ENCODE peak calls at places on chromosome 20, in six cellular contexts. One of them, this sample, is unnamed.
A peak's percentile ranks its signal among the peaks of the same experiment; 100 is the strongest.

GRCh38 chr20:33312583-33312982 is 29.6 kb downstream of the BPIFB1 start:
- DNase-seq in mesenchymal stem cell: no peak
- DNase-seq in H9: no peak
- DNase-seq in IMR-90: no peak
- DNase-seq in H1: no peak
- DNase-seq in neuronal stem cell: no peak
- DNase-seq in this sample: no peak

GRCh38 chr20:45251884-45252571 is 2.3 kb downstream of the SLPI start:
- DNase-seq in mesenchymal stem cell: no peak
- DNase-seq in H9: no peak
- DNase-seq in IMR-90: no peak
- DNase-seq in H1: no peak
- DNase-seq in neuronal stem cell: no peak
- DNase-seq in this sample: peak; percentile 78

GRCh38 chr20:825710-826421 is 7.6 kb upstream of the FAM110A start:
- DNase-seq in mesenchymal stem cell: no peak
- DNase-seq in H9: no peak
- DNase-seq in IMR-90: peak; percentile 8
- DNase-seq in H1: no peak
- DNase-seq in neuronal stem cell: no peak
- DNase-seq in this sample: no peak

GRCh38 chr20:50484271-50484976 is 25.8 kb upstream of the PTPN1 start:
- DNase-seq in mesenchymal stem cell: no peak
- DNase-seq in H9: no peak
- DNase-seq in IMR-90: no peak
- DNase-seq in H1: no peak
- DNase-seq in neuronal stem cell: no peak
- DNase-seq in this sample: no peak

GRCh38 chr20:63698739-63699465 is 2.5 kb downstream of the TNFRSF6B start:
- DNase-seq in mesenchymal stem cell: peak; percentile 97
- DNase-seq in H9: peak; percentile 39
- DNase-seq in IMR-90: peak; percentile 94
- DNase-seq in H1: no peak
- DNase-seq in neuronal stem cell: no peak
- DNase-seq in this sample: peak; percentile 52

GRCh38 chr20:22404609-22405170 is 179.7 kb downstream of the FOXA2 start:
- DNase-seq in mesenchymal stem cell: no peak
- DNase-seq in H9: no peak
- DNase-seq in IMR-90: no peak
- DNase-seq in H1: no peak
- DNase-seq in neuronal stem cell: no peak
- DNase-seq in this sample: no peak

GRCh38 chr20:50731930-50732690 is 730 bp downstream of the PARD6B start:
- DNase-seq in mesenchymal stem cell: no peak
- DNase-seq in H9: peak; percentile 38
- DNase-seq in IMR-90: no peak
- DNase-seq in H1: no peak
- DNase-seq in neuronal stem cell: peak; percentile 47
- DNase-seq in this sample: peak; percentile 82

GRCh38 chr20:33339515-33340058 is 56.6 kb downstream of the BPIFB1 start:
- DNase-seq in mesenchymal stem cell: no peak
- DNase-seq in H9: no peak
- DNase-seq in IMR-90: no peak
- DNase-seq in H1: no peak
- DNase-seq in neuronal stem cell: no peak
- DNase-seq in this sample: peak; percentile 56

GRCh38 chr20:61684136-61684535 is 381.5 kb downstream of the TAF4 start:
- DNase-seq in mesenchymal stem cell: no peak
- DNase-seq in H9: no peak
- DNase-seq in IMR-90: no peak
- DNase-seq in H1: no peak
- DNase-seq in neuronal stem cell: no peak
- DNase-seq in this sample: no peak

GRCh38 chr20:63681609-63682142 is 14.8 kb upstream of the TNFRSF6B start:
- DNase-seq in mesenchymal stem cell: no peak
- DNase-seq in H9: no peak
- DNase-seq in IMR-90: no peak
- DNase-seq in H1: no peak
- DNase-seq in neuronal stem cell: no peak
- DNase-seq in this sample: no peak

GRCh38 chr20:62616728-62617621 is 25.3 kb upstream of the SLCO4A1 start:
- DNase-seq in mesenchymal stem cell: peak; percentile 67
- DNase-seq in H9: peak; percentile 78
- DNase-seq in IMR-90: peak; percentile 49
- DNase-seq in H1: peak; percentile 83
- DNase-seq in neuronal stem cell: peak; percentile 53
- DNase-seq in this sample: peak; percentile 60

GRCh38 chr20:23316626-23317025 is 34.0 kb upstream of the NXT1 start:
- DNase-seq in mesenchymal stem cell: no peak
- DNase-seq in H9: no peak
- DNase-seq in IMR-90: no peak
- DNase-seq in H1: no peak
- DNase-seq in neuronal stem cell: no peak
- DNase-seq in this sample: no peak

GRCh38 chr20:22418738-22419137 is 165.6 kb downstream of the FOXA2 start:
- DNase-seq in mesenchymal stem cell: no peak
- DNase-seq in H9: no peak
- DNase-seq in IMR-90: no peak
- DNase-seq in H1: no peak
- DNase-seq in neuronal stem cell: no peak
- DNase-seq in this sample: no peak

GRCh38 chr20:23156842-23157423 is 70.8 kb upstream of the CD93 start:
- DNase-seq in mesenchymal stem cell: no peak
- DNase-seq in H9: no peak
- DNase-seq in IMR-90: no peak
- DNase-seq in H1: peak; percentile 24
- DNase-seq in neuronal stem cell: no peak
- DNase-seq in this sample: no peak

GRCh38 chr20:19275038-19275629 is 62.7 kb downstream of the SLC24A3 start:
- DNase-seq in mesenchymal stem cell: no peak
- DNase-seq in H9: no peak
- DNase-seq in IMR-90: no peak
- DNase-seq in H1: no peak
- DNase-seq in neuronal stem cell: no peak
- DNase-seq in this sample: no peak

GRCh38 chr20:35839891-35840290 is 68.1 kb downstream of the PHF20 start:
- DNase-seq in mesenchymal stem cell: no peak
- DNase-seq in H9: no peak
- DNase-seq in IMR-90: no peak
- DNase-seq in H1: no peak
- DNase-seq in neuronal stem cell: no peak
- DNase-seq in this sample: no peak
- H2BK15ac ChIP-seq in mesenchymal stem cell: no peak overlapping the region
- H2BK15ac ChIP-seq in H9: no peak overlapping the region
- H2BK15ac ChIP-seq in IMR-90: no peak overlapping the region
- H2BK15ac ChIP-seq in H1: no peak overlapping the region
- H2BK15ac ChIP-seq in neuronal stem cell: no peak overlapping the region
- H2BK15ac ChIP-seq in this sample: no peak overlapping the region

DNA sequence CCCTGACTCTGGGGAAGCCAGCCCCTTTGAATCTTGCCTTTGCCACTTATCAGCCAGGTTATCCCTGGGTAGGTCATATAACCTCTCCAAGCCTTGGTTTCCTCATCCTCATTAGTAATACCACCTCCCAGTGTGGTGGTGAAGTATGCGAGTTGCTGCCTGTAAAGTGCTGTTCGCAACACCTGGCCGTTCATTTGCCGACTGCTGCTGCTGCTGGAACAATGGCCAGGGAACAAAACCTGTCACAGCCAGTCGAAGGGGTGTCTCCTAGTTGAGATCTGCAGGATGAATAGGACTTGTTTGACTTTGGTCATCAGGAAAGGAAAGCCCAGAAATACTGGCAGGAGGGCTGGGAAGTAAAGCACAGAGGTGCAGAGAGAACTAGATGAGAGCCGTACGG is 6.1 kb downstream of the MANBAL start:
- DNase-seq in mesenchymal stem cell: no peak
- DNase-seq in H9: no peak
- DNase-seq in IMR-90: no peak
- DNase-seq in H1: no peak
- DNase-seq in neuronal stem cell: no peak
- DNase-seq in this sample: peak; percentile 69
- H3K4ac ChIP-seq in mesenchymal stem cell: no peak overlapping the region
- H3K4ac ChIP-seq in H9: no peak overlapping the region
- H3K4ac ChIP-seq in IMR-90: peak overlapping the region; percentile 80
- H3K4ac ChIP-seq in H1: no peak overlapping the region
- H3K4ac ChIP-seq in neuronal stem cell: no peak overlapping the region
- H3K4ac ChIP-seq in this sample: no peak overlapping the region

DNA sequence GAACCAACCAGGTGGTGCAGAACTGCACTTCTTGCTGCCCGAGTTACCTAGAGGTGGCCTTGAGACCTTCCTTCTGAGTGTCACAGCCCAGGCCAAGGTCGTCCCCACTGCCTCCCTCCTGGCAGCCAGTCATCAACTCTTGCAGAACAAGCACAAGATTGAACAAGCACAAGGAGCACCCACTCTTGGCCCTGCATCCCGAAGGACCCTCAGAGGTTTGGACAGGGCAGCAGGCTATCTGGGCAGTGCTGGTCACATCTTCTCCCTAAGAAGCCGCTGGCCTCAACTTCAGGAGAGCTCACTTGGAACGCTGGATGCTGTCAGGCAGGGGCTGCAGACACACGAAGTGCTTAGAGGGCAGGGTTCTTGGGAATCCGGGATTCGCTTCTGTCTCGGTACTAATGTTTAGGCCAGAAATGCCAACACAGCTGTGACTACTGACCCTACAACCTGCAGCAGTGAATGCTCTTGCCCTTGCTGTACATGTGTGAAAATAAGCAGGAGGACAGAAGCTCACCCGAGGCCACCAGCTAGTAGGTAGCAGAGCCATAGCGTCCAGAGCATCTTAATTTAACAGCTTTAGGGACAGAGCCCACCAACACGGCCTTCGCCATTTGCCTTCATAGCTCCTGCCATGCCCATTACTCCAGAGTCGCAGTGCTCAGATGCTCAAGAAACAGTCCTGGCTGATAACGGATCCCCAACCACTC is 4.0 kb upstream of the ACSS1 start:
- DNase-seq in mesenchymal stem cell: no peak
- DNase-seq in H9: no peak
- DNase-seq in IMR-90: no peak
- DNase-seq in H1: no peak
- DNase-seq in neuronal stem cell: no peak
- DNase-seq in this sample: no peak
- H2BK15ac ChIP-seq in mesenchymal stem cell: no peak overlapping the region
- H2BK15ac ChIP-seq in H9: no peak overlapping the region
- H2BK15ac ChIP-seq in IMR-90: no peak overlapping the region
- H2BK15ac ChIP-seq in H1: no peak overlapping the region
- H2BK15ac ChIP-seq in neuronal stem cell: no peak overlapping the region
- H2BK15ac ChIP-seq in this sample: no peak overlapping the region

GRCh38 chr20:2652724-2653510 is 485 bp downstream of the NOP56 start:
- DNase-seq in mesenchymal stem cell: peak; percentile 37
- DNase-seq in H9: no peak
- DNase-seq in IMR-90: no peak
- DNase-seq in H1: no peak
- DNase-seq in neuronal stem cell: no peak
- DNase-seq in this sample: no peak
- H3K4ac ChIP-seq in mesenchymal stem cell: peak overlapping the region; percentile 91
- H3K4ac ChIP-seq in H9: no peak overlapping the region
- H3K4ac ChIP-seq in IMR-90: peak overlapping the region; percentile 88
- H3K4ac ChIP-seq in H1: peak overlapping the region; percentile 98
- H3K4ac ChIP-seq in neuronal stem cell: peak overlapping the region; percentile 76
- H3K4ac ChIP-seq in this sample: peak overlapping the region; percentile 87

GRCh38 chr20:46545077-46545826 is 5.2 kb downstream of the OCSTAMP start:
- DNase-seq in mesenchymal stem cell: no peak
- DNase-seq in H9: no peak
- DNase-seq in IMR-90: peak; percentile 21
- DNase-seq in H1: no peak
- DNase-seq in neuronal stem cell: no peak
- DNase-seq in this sample: no peak

GRCh38 chr20:46546936-46547335 is 3.5 kb downstream of the OCSTAMP start:
- DNase-seq in mesenchymal stem cell: no peak
- DNase-seq in H9: no peak
- DNase-seq in IMR-90: no peak
- DNase-seq in H1: no peak
- DNase-seq in neuronal stem cell: no peak
- DNase-seq in this sample: no peak

GRCh38 chr20:46546293-46546692 is 4.2 kb downstream of the OCSTAMP start:
- DNase-seq in mesenchymal stem cell: no peak
- DNase-seq in H9: no peak
- DNase-seq in IMR-90: no peak
- DNase-seq in H1: no peak
- DNase-seq in neuronal stem cell: no peak
- DNase-seq in this sample: peak; percentile 21

GRCh38 chr20:46544576-46544975 is 5.9 kb downstream of the OCSTAMP start:
- DNase-seq in mesenchymal stem cell: no peak
- DNase-seq in H9: no peak
- DNase-seq in IMR-90: peak; percentile 8
- DNase-seq in H1: no peak
- DNase-seq in neuronal stem cell: no peak
- DNase-seq in this sample: no peak

GRCh38 chr20:46545827-46546138 is 4.7 kb downstream of the OCSTAMP start:
- DNase-seq in mesenchymal stem cell: no peak
- DNase-seq in H9: no peak
- DNase-seq in IMR-90: no peak
- DNase-seq in H1: no peak
- DNase-seq in neuronal stem cell: no peak
- DNase-seq in this sample: no peak
- H2BK15ac ChIP-seq in mesenchymal stem cell: no peak overlapping the region
- H2BK15ac ChIP-seq in H9: no peak overlapping the region
- H2BK15ac ChIP-seq in IMR-90: no peak overlapping the region
- H2BK15ac ChIP-seq in H1: no peak overlapping the region
- H2BK15ac ChIP-seq in neuronal stem cell: no peak overlapping the region
- H2BK15ac ChIP-seq in this sample: no peak overlapping the region

GRCh38 chr20:58146761-58147160 is 81.7 kb downstream of the ANKRD60 start:
- DNase-seq in mesenchymal stem cell: no peak
- DNase-seq in H9: no peak
- DNase-seq in IMR-90: no peak
- DNase-seq in H1: no peak
- DNase-seq in neuronal stem cell: no peak
- DNase-seq in this sample: no peak
- H3K4ac ChIP-seq in mesenchymal stem cell: no peak overlapping the region
- H3K4ac ChIP-seq in H9: no peak overlapping the region
- H3K4ac ChIP-seq in IMR-90: no peak overlapping the region
- H3K4ac ChIP-seq in H1: no peak overlapping the region
- H3K4ac ChIP-seq in neuronal stem cell: no peak overlapping the region
- H3K4ac ChIP-seq in this sample: no peak overlapping the region

DNA sequence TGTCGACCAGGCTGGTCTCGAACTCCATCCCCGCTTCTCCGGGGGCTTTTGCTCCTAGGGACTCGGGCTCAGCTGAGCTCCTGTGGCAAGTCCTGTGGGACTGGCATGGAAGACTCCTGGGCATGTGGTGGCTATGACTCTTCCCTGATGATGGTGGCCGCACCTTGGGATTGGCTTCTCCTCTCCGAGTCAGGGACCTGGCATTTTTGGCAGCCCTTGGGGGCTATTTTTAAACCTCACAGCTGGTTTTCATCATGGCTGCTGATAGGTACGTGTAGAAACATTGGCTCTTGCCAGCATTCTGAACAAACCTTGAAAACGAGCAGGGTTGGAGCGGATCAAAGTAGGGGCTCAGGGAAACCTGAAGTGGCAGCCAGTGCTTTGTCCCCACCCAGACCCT is 54.1 kb downstream of the RBM38 start:
- DNase-seq in mesenchymal stem cell: peak; percentile 3
- DNase-seq in H9: no peak
- DNase-seq in IMR-90: peak; percentile 76
- DNase-seq in H1: no peak
- DNase-seq in neuronal stem cell: no peak
- DNase-seq in this sample: no peak
- H2BK15ac ChIP-seq in mesenchymal stem cell: no peak overlapping the region
- H2BK15ac ChIP-seq in H9: no peak overlapping the region
- H2BK15ac ChIP-seq in IMR-90: no peak overlapping the region
- H2BK15ac ChIP-seq in H1: no peak overlapping the region
- H2BK15ac ChIP-seq in neuronal stem cell: peak overlapping the region; percentile 15
- H2BK15ac ChIP-seq in this sample: no peak overlapping the region

GRCh38 chr20:31716818-31717477 is 5.7 kb downstream of the BCL2L1 start:
- DNase-seq in mesenchymal stem cell: no peak
- DNase-seq in H9: no peak
- DNase-seq in IMR-90: no peak
- DNase-seq in H1: no peak
- DNase-seq in neuronal stem cell: no peak
- DNase-seq in this sample: no peak
- H3K4ac ChIP-seq in mesenchymal stem cell: no peak overlapping the region
- H3K4ac ChIP-seq in H9: no peak overlapping the region
- H3K4ac ChIP-seq in IMR-90: peak overlapping the region; percentile 60
- H3K4ac ChIP-seq in H1: peak overlapping the region; percentile 10
- H3K4ac ChIP-seq in neuronal stem cell: no peak overlapping the region
- H3K4ac ChIP-seq in this sample: no peak overlapping the region